ENCODE peak calls at places on chromosomes 1 and 21, in six cellular contexts. I, U, F, B, T and Z are unnamed samples.

GRCh38 chr1:198267921-198268320 is 111.1 kb downstream of the NEK7 start:
- DNase-seq in I (no peak), U (peak; percentile 39), F (no peak), B (no peak), T (no peak), Z (no peak)

GRCh38 chr1:196667131-196667530 is 15.3 kb downstream of the CFH start:
- DNase-seq in I (no peak), U (no peak), F (no peak), B (no peak), T (no peak), Z (no peak)

GRCh38 chr1:17849216-17849615 is 94.1 kb downstream of the ACTL8 start:
- DNase-seq in I (peak; percentile 45), U (peak; percentile 34), F (no peak), B (no peak), T (no peak), Z (no peak)

GRCh38 chr1:158028956-158029355 is 35.5 kb downstream of the KIRREL1 start:
- DNase-seq in I (no peak), U (peak; percentile 88), F (no peak), B (no peak), T (no peak), Z (peak; percentile 84)

GRCh38 chr1:85344256-85344694 is 67.8 kb upstream of the BCL10 start:
- DNase-seq in I (peak; percentile 91), U (peak; percentile 63), F (peak; percentile 49), B (no peak), T (no peak), Z (peak; percentile 47)

GRCh38 chr1:233843523-233844204 is 60.8 kb upstream of the SLC35F3 start:
- DNase-seq in I (no peak), U (peak; percentile 87), F (no peak), B (no peak), T (no peak), Z (no peak)

GRCh38 chr1:22908880-22909426 is 63.7 kb downstream of the LACTBL1 start:
- DNase-seq in I (no peak), U (no peak), F (no peak), B (no peak), T (no peak), Z (no peak)

GRCh38 chr1:183270541-183271141 is 84.6 kb downstream of the LAMC2 start:
- DNase-seq in I (no peak), U (peak; percentile 23), F (no peak), B (no peak), T (no peak), Z (no peak)

GRCh38 chr1:9181990-9182783 is 52.4 kb upstream of the H6PD start:
- DNase-seq in I (peak; percentile 56), U (peak; percentile 39), F (peak; percentile 81), B (no peak), T (peak; percentile 48), Z (no peak)

GRCh38 chr21:17819878-17820232 is 699 bp upstream of the C21orf91 start:
- DNase-seq in I (peak; percentile 45), U (no peak), F (no peak), B (no peak), T (peak; percentile 80), Z (no peak)

GRCh38 chr1:235919797-235920475 is 53.2 kb upstream of the LYST start:
- DNase-seq in I (no peak), U (peak; percentile 89), F (peak; percentile 46), B (no peak), T (no peak), Z (peak; percentile 64)

GRCh38 chr1:66752000-66752592 is at the start of gene DYNLT5:
- DNase-seq in I (peak; percentile 80), U (no peak), F (peak; percentile 46), B (no peak), T (no peak), Z (no peak)

GRCh38 chr1:92274939-92275338 is 23.8 kb downstream of the GLMN start:
- DNase-seq in I (no peak), U (no peak), F (no peak), B (no peak), T (no peak), Z (no peak)

GRCh38 chr21:41933259-41934079 is 20.3 kb downstream of the C2CD2 start:
- DNase-seq in I (no peak), U (peak; percentile 85), F (no peak), B (no peak), T (no peak), Z (peak; percentile 13)

GRCh38 chr1:85366391-85366790 is 90.0 kb upstream of the BCL10 start:
- DNase-seq in I (no peak), U (peak; percentile 75), F (no peak), B (no peak), T (no peak), Z (no peak)

GRCh38 chr1:87226341-87226760 is 102.3 kb upstream of the LMO4 start:
- DNase-seq in I (peak; percentile 73), U (peak; percentile 96), F (peak; percentile 76), B (no peak), T (no peak), Z (peak; percentile 98)

GRCh38 chr1:5312299-5312686 is 657.9 kb downstream of the AJAP1 start:
- DNase-seq in I (no peak), U (no peak), F (no peak), B (no peak), T (no peak), Z (no peak)

GRCh38 chr1:204197068-204197467 is 777 bp upstream of the KISS1 start:
- DNase-seq in I (no peak), U (no peak), F (no peak), B (no peak), T (no peak), Z (no peak)

GRCh38 chr1:8077120-8077573 is 51.0 kb upstream of the ERRFI1 start:
- DNase-seq in I (no peak), U (peak; percentile 89), F (peak; percentile 81), B (peak; percentile 88), T (no peak), Z (peak; percentile 67)

GRCh38 chr1:84299536-84300260 is 1.8 kb upstream of the SAMD13 start:
- DNase-seq in I (peak; percentile 37), U (no peak), F (no peak), B (no peak), T (no peak), Z (no peak)

GRCh38 chr1:183023146-183023600 is at the start of gene LAMC1:
- DNase-seq in I (peak; percentile 95), U (peak; percentile 58), F (peak; percentile 95), B (no peak), T (peak; percentile 63), Z (peak; percentile 60)

GRCh38 chr1:18302788-18303413 is 177.8 kb upstream of the KLHDC7A start:
- DNase-seq in I (peak; percentile 58), U (no peak), F (no peak), B (peak; percentile 8), T (no peak), Z (no peak)

GRCh38 chr1:233269656-233270055 is 25.9 kb downstream of the PCNX2 start:
- DNase-seq in I (no peak), U (no peak), F (peak; percentile 22), B (no peak), T (no peak), Z (no peak)

GRCh38 chr1:110606784-110607662 is 865 bp upstream of the KCNA2 start:
- DNase-seq in I (peak; percentile 48), U (no peak), F (peak; percentile 23), B (no peak), T (no peak), Z (no peak)

GRCh38 chr1:118487091-118487490 is 302.1 kb upstream of the SPAG17 start:
- DNase-seq in I (no peak), U (no peak), F (no peak), B (no peak), T (no peak), Z (no peak)

GRCh38 chr1:182280521-182280920 is 111.1 kb downstream of the GLUL start:
- DNase-seq in I (no peak), U (no peak), F (no peak), B (no peak), T (no peak), Z (no peak)

DNA sequence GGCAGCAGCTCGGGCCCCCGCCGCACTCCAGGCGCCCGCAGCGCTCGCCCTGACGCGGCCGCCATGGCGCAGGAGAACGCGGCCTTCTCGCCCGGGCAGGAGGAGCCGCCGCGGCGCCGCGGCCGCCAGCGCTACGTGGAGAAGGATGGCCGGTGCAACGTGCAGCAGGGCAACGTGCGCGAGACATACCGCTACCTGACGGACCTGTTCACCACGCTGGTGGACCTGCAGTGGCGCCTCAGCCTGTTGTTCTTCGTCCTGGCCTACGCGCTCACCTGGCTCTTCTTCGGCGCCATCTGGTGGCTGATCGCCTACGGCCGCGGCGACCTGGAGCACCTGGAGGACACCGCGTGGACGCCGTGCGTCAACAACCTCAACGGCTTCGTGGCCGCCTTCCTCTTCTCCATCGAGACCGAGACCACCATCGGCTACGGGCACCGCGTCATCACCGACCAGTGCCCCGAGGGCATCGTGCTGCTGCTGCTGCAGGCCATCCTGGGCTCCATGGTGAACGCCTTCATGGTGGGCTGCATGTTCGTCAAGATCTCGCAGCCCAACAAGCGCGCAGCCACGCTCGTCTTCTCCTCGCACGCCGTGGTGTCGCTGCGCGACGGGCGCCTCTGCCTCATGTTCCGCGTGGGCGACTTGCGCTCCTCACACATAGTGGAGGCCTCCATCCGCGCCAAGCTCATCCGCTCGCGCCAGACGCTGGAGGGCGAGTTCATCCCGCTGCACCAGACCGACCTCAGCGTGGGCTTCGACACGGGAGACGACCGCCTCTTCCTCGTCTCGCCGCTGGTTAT is 2.8 kb downstream of the KCNJ9 start:
- DNase-seq in I (peak; percentile 95), U (peak; percentile 84), F (peak; percentile 87), B (peak; percentile 48), T (peak; percentile 92), Z (no peak)
- TF ChIP-seq EZH2 in I (no peak), U (no peak), F (no peak), B (no peak), T (no peak), Z (no peak)

DNA sequence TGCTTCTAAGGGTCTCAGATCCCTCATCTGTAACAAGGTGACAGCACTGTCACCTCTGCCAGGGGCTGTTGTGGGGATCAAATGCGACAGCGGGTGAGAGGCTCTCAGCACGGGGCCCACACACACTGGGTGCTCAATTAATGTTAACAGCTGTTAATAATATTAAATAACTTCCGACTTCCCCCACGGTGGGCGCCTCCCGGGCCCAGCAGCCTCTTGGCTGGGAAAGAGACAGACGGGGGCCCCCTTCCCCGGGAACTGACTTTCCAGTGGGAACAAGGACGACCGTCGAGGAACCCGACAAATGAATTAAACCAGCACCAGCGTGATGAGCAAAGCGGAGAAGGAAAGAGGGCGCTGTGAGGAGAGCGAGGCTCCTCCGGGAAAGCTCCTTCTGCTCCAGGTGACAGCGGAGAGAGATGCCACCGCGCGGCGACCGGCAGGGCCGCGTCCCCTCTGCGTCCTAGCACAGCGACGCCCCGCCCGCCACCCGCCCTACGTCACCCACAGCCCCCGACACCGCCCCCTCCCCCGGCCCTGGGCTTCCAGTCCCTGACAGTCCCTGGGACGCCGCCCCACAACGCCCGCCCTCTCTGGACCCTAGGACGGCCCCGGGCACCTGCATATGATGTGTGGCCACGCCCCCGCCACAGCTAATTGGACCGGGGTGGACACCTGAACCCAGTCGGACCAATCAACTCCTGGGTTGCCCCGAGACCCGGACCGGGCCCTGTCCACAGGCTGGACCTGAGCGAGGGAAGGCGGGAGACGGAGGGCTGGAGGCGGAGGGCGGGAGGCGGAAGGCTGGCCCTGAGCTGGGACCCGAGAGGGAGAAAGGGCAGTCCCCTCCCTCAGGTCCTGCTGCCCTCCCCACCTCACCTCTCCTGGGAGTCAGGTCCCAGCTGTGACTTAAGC is 38.2 kb downstream of the MATN1 start:
- DNase-seq in I (peak; percentile 99), U (peak; percentile 24), F (peak; percentile 94), B (peak; percentile 90), T (no peak), Z (peak; percentile 96)
- TF ChIP-seq CTCF in I (peak; percentile 18), U (no peak), F (peak; percentile 40), B (peak; percentile 24), T (no peak), Z (peak; percentile 42)

GRCh38 chr1:32652244-32652962 is 1.4 kb downstream of the RBBP4 start:
- DNase-seq in I (no peak), U (no peak), F (no peak), B (no peak), T (no peak), Z (no peak)
- H3K9me2 ChIP-seq in I (no peaks in the 10 kb centered on the region), U (no peaks in the 10 kb centered on the region), F (no peaks in the 10 kb centered on the region), B (no peaks in the 10 kb centered on the region), T (no peaks in the 10 kb centered on the region), Z (no peaks in the 10 kb centered on the region)

GRCh38 chr1:27542463-27543273 is 52.7 kb upstream of the WASF2 start:
- DNase-seq in I (no peak), U (peak; percentile 99), F (peak; percentile 95), B (peak; percentile 99), T (no peak), Z (peak; percentile 98)
- TF ChIP-seq EZH2 in I (no peak), U (no peak), F (no peak), B (no peak), T (no peak), Z (no peak)